ENCODE peak calls at places on chromosomes 4 and X, in four cellular contexts. One of them, this sample, is unnamed.

GRCh38 chr4:70713453-70714026 is 8.2 kb upstream of the RUFY3 start:
- DNase-seq in SJSA1: no peak
- DNase-seq in right lobe of liver: no peak
- DNase-seq in IMR-90: no peak
- DNase-seq in this sample: no peak

GRCh38 chr4:7358100-7358735 is 76.5 kb downstream of the PSAPL1 start:
- DNase-seq in right lobe of liver: no peak
- DNase-seq in SJSA1: no peak
- DNase-seq in IMR-90: peak; percentile 93
- DNase-seq in this sample: no peak

GRCh38 chrX:97332963-97333362 is 449.3 kb downstream of the RPA4 start:
- DNase-seq in right lobe of liver: no peak
- DNase-seq in SJSA1: no peak
- DNase-seq in IMR-90: peak; percentile 56
- DNase-seq in this sample: no peak

GRCh38 chr4:185004562-185005208 is 13.6 kb upstream of the HELT start:
- DNase-seq in IMR-90: no peak
- DNase-seq in SJSA1: no peak
- DNase-seq in right lobe of liver: peak; percentile 43
- DNase-seq in this sample: peak; percentile 45

GRCh38 chrX:45009371-45010000 is 136.5 kb downstream of the KDM6A start:
- DNase-seq in SJSA1: no peak
- DNase-seq in IMR-90: peak; percentile 66
- DNase-seq in right lobe of liver: no peak
- DNase-seq in this sample: no peak

GRCh38 chr4:109506890-109507289 is 53.2 kb upstream of the MCUB start:
- DNase-seq in SJSA1: no peak
- DNase-seq in right lobe of liver: no peak
- DNase-seq in IMR-90: peak; percentile 2
- DNase-seq in this sample: no peak

GRCh38 chr4:6172093-6172926 is 28.0 kb downstream of the JAKMIP1 start:
- DNase-seq in IMR-90: no peak
- DNase-seq in SJSA1: no peak
- DNase-seq in right lobe of liver: no peak
- DNase-seq in this sample: peak; percentile 30

GRCh38 chr4:20301161-20301560 is 49.5 kb downstream of the SLIT2 start:
- DNase-seq in right lobe of liver: no peak
- DNase-seq in IMR-90: no peak
- DNase-seq in SJSA1: no peak
- DNase-seq in this sample: no peak

GRCh38 chr4:27666943-27667342 is 806.3 kb downstream of the STIM2 start:
- DNase-seq in SJSA1: no peak
- DNase-seq in right lobe of liver: no peak
- DNase-seq in IMR-90: no peak
- DNase-seq in this sample: no peak

GRCh38 chr4:184169225-184169867 is 48.3 kb downstream of the ENPP6 start:
- DNase-seq in SJSA1: no peak
- DNase-seq in IMR-90: no peak
- DNase-seq in right lobe of liver: no peak
- DNase-seq in this sample: no peak

GRCh38 chr4:3389186-3389878 is 52.4 kb upstream of the HGFAC start:
- DNase-seq in right lobe of liver: no peak
- DNase-seq in IMR-90: no peak
- DNase-seq in SJSA1: no peak
- DNase-seq in this sample: peak; percentile 30

GRCh38 chr4:175997291-175997690 is 68.3 kb upstream of the WDR17 start:
- DNase-seq in right lobe of liver: no peak
- DNase-seq in IMR-90: no peak
- DNase-seq in SJSA1: no peak
- DNase-seq in this sample: no peak

GRCh38 chr4:133921280-133922195 is 280.1 kb downstream of the PABPC4L start:
- DNase-seq in SJSA1: no peak
- DNase-seq in right lobe of liver: no peak
- DNase-seq in IMR-90: peak; percentile 34
- DNase-seq in this sample: no peak

GRCh38 chr4:151808120-151808529 is 47.3 kb upstream of the GATB start:
- DNase-seq in right lobe of liver: no peak
- DNase-seq in SJSA1: no peak
- DNase-seq in IMR-90: peak; percentile 31
- DNase-seq in this sample: no peak

GRCh38 chr4:51851090-51851936 is 8.4 kb downstream of the DCUN1D4 start:
- DNase-seq in SJSA1: no peak
- DNase-seq in right lobe of liver: no peak
- DNase-seq in IMR-90: no peak
- DNase-seq in this sample: no peak

GRCh38 chr4:4574792-4575191 is 32.9 kb upstream of the STX18 start:
- DNase-seq in right lobe of liver: peak; percentile 63
- DNase-seq in IMR-90: peak; percentile 72
- DNase-seq in SJSA1: peak; percentile 65
- DNase-seq in this sample: peak; percentile 36

GRCh38 chr4:35229021-35229420 is 1015.3 kb downstream of the ARAP2 start:
- DNase-seq in SJSA1: no peak
- DNase-seq in IMR-90: no peak
- DNase-seq in right lobe of liver: no peak
- DNase-seq in this sample: no peak

GRCh38 chr4:55175779-55176231 is 50.4 kb upstream of the KDR start:
- DNase-seq in SJSA1: peak; percentile 69
- DNase-seq in IMR-90: peak; percentile 72
- DNase-seq in right lobe of liver: no peak
- DNase-seq in this sample: no peak

GRCh38 chr4:791866-792630 is 33.9 kb downstream of the CPLX1 start:
- DNase-seq in IMR-90: no peak
- DNase-seq in SJSA1: no peak
- DNase-seq in right lobe of liver: no peak
- DNase-seq in this sample: peak; percentile 74

GRCh38 chrX:133794151-133794550 is 191.2 kb downstream of the GPC3 start:
- DNase-seq in right lobe of liver: no peak
- DNase-seq in IMR-90: no peak
- DNase-seq in SJSA1: no peak
- DNase-seq in this sample: no peak

GRCh38 chr4:2457481-2458295 is 11.2 kb upstream of the RNF4 start:
- DNase-seq in right lobe of liver: no peak
- DNase-seq in IMR-90: no peak
- DNase-seq in SJSA1: no peak
- DNase-seq in this sample: peak; percentile 66

GRCh38 chr4:76896731-76897521 is 1.0 kb downstream of the SOWAHB start:
- DNase-seq in right lobe of liver: peak; percentile 65
- DNase-seq in SJSA1: no peak
- DNase-seq in IMR-90: peak; percentile 18
- DNase-seq in this sample: peak; percentile 89

GRCh38 chrX:153184787-153185186 is 5.7 kb downstream of the MAGEA1 start:
- DNase-seq in SJSA1: no peak
- DNase-seq in IMR-90: no peak
- DNase-seq in right lobe of liver: no peak
- DNase-seq in this sample: no peak

GRCh38 chr4:55435136-55435535 is 39.4 kb downstream of the TMEM165 start:
- DNase-seq in right lobe of liver: no peak
- DNase-seq in IMR-90: peak; percentile 48
- DNase-seq in SJSA1: no peak
- DNase-seq in this sample: no peak

GRCh38 chrX:4572652-4573051 is 859.2 kb upstream of the PRKX start:
- DNase-seq in SJSA1: no peak
- DNase-seq in IMR-90: no peak
- DNase-seq in right lobe of liver: no peak
- DNase-seq in this sample: no peak

GRCh38 chr4:92387459-92388069 is 83.8 kb downstream of the GRID2 start:
- DNase-seq in right lobe of liver: no peak
- DNase-seq in IMR-90: peak; percentile 53
- DNase-seq in SJSA1: no peak
- DNase-seq in this sample: no peak

GRCh38 chr4:86970447-86971354 is 35.9 kb downstream of the AFF1 start:
- DNase-seq in SJSA1: no peak
- DNase-seq in IMR-90: no peak
- DNase-seq in right lobe of liver: no peak
- DNase-seq in this sample: no peak

GRCh38 chr4:97938141-97938540 is 205.1 kb downstream of the STPG2 start:
- DNase-seq in IMR-90: no peak
- DNase-seq in SJSA1: no peak
- DNase-seq in right lobe of liver: no peak
- DNase-seq in this sample: no peak

GRCh38 chr4:176065365-176066249 is at the start of gene WDR17:
- DNase-seq in IMR-90: peak; percentile 48
- DNase-seq in SJSA1: peak; percentile 58
- DNase-seq in right lobe of liver: peak; percentile 73
- DNase-seq in this sample: peak; percentile 89

GRCh38 chrX:110383414-110383813 is 24.8 kb downstream of the RTL9 start:
- DNase-seq in SJSA1: no peak
- DNase-seq in right lobe of liver: no peak
- DNase-seq in IMR-90: peak; percentile 86
- DNase-seq in this sample: no peak

DNA sequence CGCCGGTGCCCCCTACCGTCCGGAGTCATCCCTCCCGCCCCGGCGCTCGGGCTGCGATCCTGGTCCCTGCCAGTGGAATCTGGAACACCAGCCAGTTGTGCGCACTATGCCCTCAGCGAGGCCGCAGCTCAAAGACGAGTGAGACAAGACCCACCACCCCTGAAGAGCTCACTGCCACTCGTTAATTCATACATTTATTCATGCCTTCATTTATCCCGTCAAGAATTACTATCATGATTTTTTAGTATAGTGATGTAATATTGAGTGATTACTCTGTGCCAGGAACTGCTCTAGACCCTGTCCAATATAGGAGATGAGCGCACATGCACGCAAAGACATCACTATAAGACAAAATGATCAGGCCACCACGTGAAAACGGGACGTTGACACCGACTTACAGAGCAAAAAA is 252 bp upstream of the PPA2 start:
- DNase-seq in IMR-90: peak; percentile 77
- DNase-seq in SJSA1: no peak
- DNase-seq in right lobe of liver: peak; percentile 92
- DNase-seq in this sample: no peak
- H3K27ac ChIP-seq in IMR-90: no peak overlapping the region
- H3K27ac ChIP-seq in SJSA1: peak overlapping the region; percentile 90
- H3K27ac ChIP-seq in right lobe of liver: peak overlapping the region; percentile 99
- H3K27ac ChIP-seq in this sample: peak overlapping the region; percentile 96

DNA sequence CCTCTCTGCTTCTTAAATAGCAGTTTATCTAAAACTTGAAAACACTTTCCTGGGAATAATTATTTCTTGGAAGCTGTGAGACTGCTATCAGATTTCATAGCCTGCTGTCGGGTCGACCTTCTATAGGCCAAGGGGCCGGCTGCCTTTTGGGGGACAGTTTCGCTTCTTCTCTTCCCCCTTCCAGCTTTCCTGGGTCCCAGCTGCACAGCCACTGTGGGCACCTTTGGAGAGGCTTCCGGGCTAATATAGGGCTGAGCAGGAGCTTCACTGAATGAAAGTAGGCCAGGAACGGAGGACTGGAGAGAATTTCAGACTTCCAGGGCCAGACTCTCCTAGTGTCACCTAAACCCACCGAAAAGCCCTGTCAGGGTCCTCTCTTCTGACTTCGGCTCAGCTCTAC is 620.7 kb downstream of the BCOR start:
- DNase-seq in right lobe of liver: no peak
- DNase-seq in SJSA1: no peak
- DNase-seq in IMR-90: no peak
- DNase-seq in this sample: no peak
- H3K27ac ChIP-seq in right lobe of liver: no peak overlapping the region
- H3K27ac ChIP-seq in SJSA1: no peak overlapping the region
- H3K27ac ChIP-seq in IMR-90: no peak overlapping the region
- H3K27ac ChIP-seq in this sample: no peak overlapping the region

GRCh38 chr4:42074294-42074693 is 78.2 kb downstream of the BEND4 start:
- DNase-seq in right lobe of liver: no peak
- DNase-seq in SJSA1: no peak
- DNase-seq in IMR-90: peak; percentile 9
- DNase-seq in this sample: no peak
- H3K27ac ChIP-seq in right lobe of liver: no peak overlapping the region
- H3K27ac ChIP-seq in SJSA1: no peak overlapping the region
- H3K27ac ChIP-seq in IMR-90: no peak overlapping the region
- H3K27ac ChIP-seq in this sample: no peak overlapping the region

GRCh38 chr4:168919706-168920324 is 90.2 kb downstream of the CBR4 start:
- DNase-seq in SJSA1: no peak
- DNase-seq in IMR-90: no peak
- DNase-seq in right lobe of liver: no peak
- DNase-seq in this sample: no peak

GRCh38 chr4:168914095-168914494 is 96.0 kb downstream of the CBR4 start:
- DNase-seq in right lobe of liver: no peak
- DNase-seq in IMR-90: no peak
- DNase-seq in SJSA1: no peak
- DNase-seq in this sample: no peak

GRCh38 chr4:168920438-168921081 is 89.5 kb downstream of the CBR4 start:
- DNase-seq in right lobe of liver: no peak
- DNase-seq in IMR-90: no peak
- DNase-seq in SJSA1: no peak
- DNase-seq in this sample: no peak

DNA sequence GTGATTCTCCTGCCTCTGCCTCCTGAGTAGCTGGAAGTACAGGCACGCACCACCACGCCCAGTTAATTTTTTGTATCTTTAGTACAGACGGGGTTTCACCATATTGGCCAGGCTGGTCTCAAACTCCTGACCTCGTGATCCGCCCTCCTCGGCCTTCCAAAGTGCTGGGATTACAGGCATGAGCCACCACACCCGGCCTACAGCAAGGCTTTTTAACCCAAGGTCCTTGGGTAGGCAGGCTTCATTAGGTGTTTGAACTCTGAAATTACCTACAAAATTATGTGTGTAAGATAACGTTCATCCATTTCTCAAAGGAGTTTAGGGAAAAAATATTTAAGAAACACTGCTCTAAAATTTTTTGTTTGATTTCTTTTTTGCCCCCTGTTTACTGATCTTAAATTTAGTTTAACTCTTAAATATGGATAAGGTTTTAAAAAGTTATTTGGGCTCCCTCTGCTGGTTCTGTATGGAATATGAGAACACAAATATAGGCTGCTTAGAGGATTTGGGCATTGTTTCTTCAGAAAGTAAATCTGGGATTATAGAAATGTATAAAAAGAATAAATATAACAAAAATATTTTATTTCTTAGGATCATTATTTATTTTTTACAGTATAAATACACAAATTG is 92.8 kb downstream of the CBR4 start:
- DNase-seq in IMR-90: peak; percentile 54
- DNase-seq in SJSA1: no peak
- DNase-seq in right lobe of liver: no peak
- DNase-seq in this sample: no peak
- H3K27ac ChIP-seq in IMR-90: no peak overlapping the region
- H3K27ac ChIP-seq in SJSA1: no peak overlapping the region
- H3K27ac ChIP-seq in right lobe of liver: no peak overlapping the region
- H3K27ac ChIP-seq in this sample: no peak overlapping the region

GRCh38 chr4:78057600-78058560 is 757 bp downstream of the FRAS1 start:
- DNase-seq in IMR-90: peak; percentile 13
- DNase-seq in SJSA1: peak; percentile 43
- DNase-seq in right lobe of liver: peak; percentile 49
- DNase-seq in this sample: peak; percentile 62
- H3K27ac ChIP-seq in IMR-90: no peak overlapping the region
- H3K27ac ChIP-seq in SJSA1: no peak overlapping the region
- H3K27ac ChIP-seq in right lobe of liver: peak overlapping the region; percentile 8
- H3K27ac ChIP-seq in this sample: peak overlapping the region; percentile 84

This sample was measured in pancreas.